ENCODE peak calls at places on chromosomes 13 and 19, in nine cellular contexts. T, A, D, Z, F, L, R, Y and Q are unnamed samples.

GRCh38 chr19:5132698-5133651 is 164.1 kb downstream of the KDM4B start:
- DNase-seq in T (no peak), A (no peak), D (no peak), Z (no peak), F (no peak), L (no peak), R (no peak), Y (no peak), Q (no peak)

GRCh38 chr19:1001538-1002166 is 1.4 kb downstream of the GRIN3B start:
- DNase-seq in T (peak), A (peak), D (no peak), Z (peak), F (no peak), L (peak), R (no peak), Y (peak), Q (peak)

GRCh38 chr13:24086642-24087041 is 73.9 kb upstream of the SPATA13 start:
- DNase-seq in T (no peak), A (no peak), D (no peak), Z (no peak), F (no peak), L (no peak), R (no peak), Y (no peak), Q (no peak)

GRCh38 chr19:44943801-44944249 is 1.8 kb downstream of the APOC4 start:
- DNase-seq in T (peak), A (no peak), D (no peak), Z (no peak), F (no peak), L (no peak), R (no peak), Y (no peak), Q (no peak)

GRCh38 chr13:97194473-97194872 is 27.7 kb upstream of the MBNL2 start:
- DNase-seq in T (no peak), A (no peak), D (peak), Z (no peak), F (peak), L (no peak), R (peak), Y (no peak), Q (peak)

GRCh38 chr13:22926176-22927007 is 254.4 kb upstream of the SGCG start:
- DNase-seq in T (no peak), A (no peak), D (peak), Z (no peak), F (no peak), L (no peak), R (no peak), Y (no peak), Q (peak)

GRCh38 chr13:59689057-59689456 is 474.7 kb downstream of the DIAPH3 start:
- DNase-seq in T (no peak), A (no peak), D (no peak), Z (no peak), F (no peak), L (no peak), R (no peak), Y (no peak), Q (no peak)

GRCh38 chr13:84263354-84264069 is 381.2 kb upstream of the SLITRK1 start:
- DNase-seq in T (no peak), A (no peak), D (no peak), Z (no peak), F (no peak), L (no peak), R (no peak), Y (no peak), Q (no peak)

GRCh38 chr19:48989701-48990291 is 3.3 kb downstream of the GYS1 start:
- DNase-seq in T (no peak), A (no peak), D (no peak), Z (no peak), F (no peak), L (no peak), R (no peak), Y (no peak), Q (no peak)

GRCh38 chr13:94088742-94089141 is 390.7 kb downstream of the DCT start:
- DNase-seq in T (no peak), A (no peak), D (no peak), Z (no peak), F (no peak), L (no peak), R (no peak), Y (no peak), Q (no peak)

GRCh38 chr13:71290963-71291937 is 575.8 kb downstream of the DACH1 start:
- DNase-seq in T (no peak), A (peak), D (peak), Z (peak), F (no peak), L (peak), R (no peak), Y (peak), Q (no peak)

GRCh38 chr13:113042456-113042855 is 63.1 kb upstream of the F7 start:
- DNase-seq in T (no peak), A (no peak), D (no peak), Z (no peak), F (no peak), L (no peak), R (no peak), Y (no peak), Q (no peak)

GRCh38 chr13:32409561-32410440 is 18.1 kb downstream of the N4BP2L1 start:
- DNase-seq in T (no peak), A (no peak), D (peak), Z (peak), F (no peak), L (no peak), R (peak), Y (no peak), Q (peak)

GRCh38 chr19:16385821-16386220 is 61.2 kb downstream of the KLF2 start:
- DNase-seq in T (no peak), A (no peak), D (no peak), Z (no peak), F (no peak), L (no peak), R (no peak), Y (no peak), Q (no peak)

GRCh38 chr13:76035711-76036110 is 399.6 kb downstream of the LMO7 start:
- DNase-seq in T (no peak), A (no peak), D (peak), Z (no peak), F (no peak), L (no peak), R (no peak), Y (no peak), Q (no peak)

GRCh38 chr19:46448601-46449000 is 19.9 kb upstream of the PNMA8C start:
- DNase-seq in T (no peak), A (no peak), D (no peak), Z (no peak), F (no peak), L (no peak), R (no peak), Y (no peak), Q (no peak)

GRCh38 chr19:46953955-46954501 is 65.6 kb upstream of the NPAS1 start:
- DNase-seq in T (no peak), A (no peak), D (no peak), Z (no peak), F (no peak), L (no peak), R (no peak), Y (no peak), Q (no peak)